ENCODE peak calls at places on chromosomes 5 and 9, in six cellular contexts. M, Y, X, T, K and Q are unnamed samples. For H3K36me3, the result is how much of the 10 kb centered on the place peaks cover.

GRCh38 chr9:37549527-37549926 is 26.7 kb downstream of the FBXO10 start:
- DNase-seq in M (no peak), Y (no peak), K (no peak), X (no peak), T (no peak), Q (no peak)

GRCh38 chr9:134315716-134316443 is 10.4 kb upstream of the RXRA start:
- DNase-seq in T (no peak), Y (no peak), M (no peak), X (peak), K (no peak), Q (no peak)

GRCh38 chr9:27377147-27377807 is 80.3 kb upstream of the EQTN start:
- DNase-seq in K (no peak), M (no peak), Y (peak), X (no peak), T (no peak), Q (no peak)

GRCh38 chr5:133041910-133042309 is 9.9 kb upstream of the HSPA4 start:
- DNase-seq in Y (peak), X (no peak), K (no peak), M (no peak), T (peak), Q (peak)

GRCh38 chr5:10828241-10828640 is 67.2 kb upstream of the DAP start:
- DNase-seq in M (no peak), X (no peak), T (no peak), K (no peak), Y (peak), Q (peak)

GRCh38 chr5:60972225-60972624 is 27.2 kb downstream of the NDUFAF2 start:
- DNase-seq in Y (no peak), K (no peak), T (no peak), M (no peak), X (no peak), Q (no peak)

GRCh38 chr5:138033916-138034315 is 1.0 kb upstream of the FAM13B start:
- DNase-seq in X (no peak), T (no peak), K (no peak), Y (peak), M (no peak), Q (peak)

GRCh38 chr9:86303316-86303975 is 21.1 kb upstream of the ISCA1 start:
- DNase-seq in Y (peak), X (no peak), K (no peak), M (no peak), T (peak), Q (no peak)

GRCh38 chr9:36963356-36963755 is 70.7 kb downstream of the PAX5 start:
- DNase-seq in K (no peak), M (no peak), Y (no peak), X (no peak), T (no peak), Q (no peak)

GRCh38 chr5:159897786-159898393 is 18.4 kb upstream of the ADRA1B start:
- DNase-seq in T (no peak), K (peak), Y (no peak), X (no peak), M (no peak), Q (no peak)

GRCh38 chr5:10789021-10789420 is 28.0 kb upstream of the DAP start:
- DNase-seq in T (no peak), K (no peak), Y (peak), X (no peak), M (peak), Q (peak)

GRCh38 chr5:32506809-32507208 is 62.3 kb upstream of the ZFR start:
- DNase-seq in K (no peak), Y (peak), T (no peak), X (no peak), M (no peak), Q (no peak)

GRCh38 chr5:177491429-177491945 is 5.9 kb downstream of the PDLIM7 start:
- DNase-seq in K (no peak), T (peak), X (peak), M (no peak), Y (peak), Q (no peak)

GRCh38 chr5:175133185-175133584 is 310.8 kb downstream of the DRD1 start:
- DNase-seq in T (peak), Y (no peak), M (no peak), K (no peak), X (no peak), Q (no peak)

GRCh38 chr5:143653256-143653655 is 158.7 kb upstream of the HMHB1 start:
- DNase-seq in T (no peak), Y (peak), K (no peak), X (no peak), M (no peak), Q (no peak)

GRCh38 chr5:159901308-159901707 is 15.0 kb upstream of the ADRA1B start:
- DNase-seq in K (no peak), Y (no peak), T (no peak), X (no peak), M (no peak), Q (no peak)

GRCh38 chr9:130128782-130129424 is 43.3 kb upstream of the NCS1 start:
- DNase-seq in M (peak), X (peak), K (peak), T (no peak), Y (peak), Q (peak)

GRCh38 chr5:177303121-177303924 is at the start of the genes PRELID1 and RAB24:
- DNase-seq in T (peak), X (peak), K (peak), M (peak), Y (peak), Q (peak)

GRCh38 chr5:176803943-176804498 is 6.3 kb upstream of the UNC5A start:
- DNase-seq in K (no peak), X (no peak), Y (peak), T (peak), M (no peak), Q (peak)

GRCh38 chr9:129307227-129307970 is 129.3 kb upstream of the IER5L start:
- DNase-seq in Y (no peak), M (no peak), T (no peak), K (no peak), X (peak), Q (no peak)

GRCh38 chr5:119339965-119340364 is 15.9 kb upstream of the TNFAIP8 start:
- DNase-seq in T (no peak), M (no peak), K (no peak), Y (no peak), X (no peak), Q (no peak)

GRCh38 chr9:94498801-94499454 is 56.0 kb upstream of the PCAT7 start:
- DNase-seq in M (no peak), X (no peak), T (no peak), Y (no peak), K (no peak), Q (no peak)

GRCh38 chr9:18767141-18767540 is 265.9 kb downstream of the SAXO1 start:
- DNase-seq in T (no peak), K (no peak), Y (no peak), X (no peak), M (no peak), Q (no peak)

GRCh38 chr5:175867587-175868347 is 3.6 kb upstream of the CPLX2 start:
- DNase-seq in X (no peak), T (peak), K (no peak), Y (peak), M (no peak), Q (no peak)

GRCh38 chr5:81506900-81507588 is 113.1 kb upstream of the ACOT12 start:
- DNase-seq in K (peak), M (peak), T (peak), Y (peak), X (no peak), Q (peak)

GRCh38 chr9:132250324-132251262 is 88.7 kb downstream of the NTNG2 start:
- DNase-seq in X (no peak), K (no peak), Y (no peak), T (no peak), M (no peak), Q (no peak)

GRCh38 chr9:99109522-99109921 is 4.6 kb downstream of the TGFBR1 start:
- DNase-seq in X (no peak), M (no peak), T (no peak), K (no peak), Y (no peak), Q (no peak)

GRCh38 chr9:105994970-105995369 is 300.6 kb downstream of the TMEM38B start:
- DNase-seq in X (no peak), M (no peak), K (no peak), T (no peak), Y (peak), Q (peak)

GRCh38 chr9:125785187-125785840 is 38.1 kb downstream of the PBX3 start:
- DNase-seq in M (no peak), K (no peak), T (no peak), Y (no peak), X (no peak), Q (peak)

GRCh38 chr9:119792242-119792641 is 423.0 kb upstream of the BRINP1 start:
- DNase-seq in T (no peak), Y (no peak), M (no peak), X (no peak), K (no peak), Q (no peak)

GRCh38 chr9:81411961-81412360 is 277.4 kb downstream of the TLE1 start:
- DNase-seq in T (no peak), X (no peak), Y (peak), M (no peak), K (no peak), Q (no peak)

GRCh38 chr5:36573441-36573840 is 33.0 kb upstream of the SLC1A3 start:
- DNase-seq in T (no peak), X (no peak), Y (peak), M (no peak), K (no peak), Q (peak)

GRCh38 chr9:76688471-76689238 is 75.6 kb upstream of the PCA3 start:
- DNase-seq in K (no peak), M (no peak), T (no peak), Y (no peak), X (no peak), Q (no peak)

GRCh38 chr9:125532812-125533594 is 174.0 kb downstream of the MAPKAP1 start:
- DNase-seq in K (no peak), X (no peak), T (no peak), M (no peak), Y (no peak), Q (no peak)

GRCh38 chr5:7762267-7762666 is 88.7 kb downstream of the CFAP90 start:
- DNase-seq in X (no peak), Y (no peak), M (no peak), K (no peak), T (peak), Q (no peak)

GRCh38 chr9:136286359-136286986 is 17.4 kb downstream of the CCDC187 start:
- DNase-seq in Y (no peak), X (peak), T (no peak), K (no peak), M (no peak), Q (no peak)

GRCh38 chr5:156991714-156992113 is 28.7 kb upstream of the TIMD4 start:
- DNase-seq in X (no peak), M (no peak), K (no peak), Y (peak), T (no peak), Q (no peak)

GRCh38 chr5:138732933-138733332 is 20.3 kb upstream of the CTNNA1 start:
- DNase-seq in T (no peak), X (no peak), Y (no peak), K (no peak), M (no peak), Q (no peak)

GRCh38 chr5:96074460-96075254 is 113.0 kb upstream of the ELL2 start:
- DNase-seq in Y (no peak), M (no peak), T (no peak), K (no peak), X (no peak), Q (no peak)

DNA sequence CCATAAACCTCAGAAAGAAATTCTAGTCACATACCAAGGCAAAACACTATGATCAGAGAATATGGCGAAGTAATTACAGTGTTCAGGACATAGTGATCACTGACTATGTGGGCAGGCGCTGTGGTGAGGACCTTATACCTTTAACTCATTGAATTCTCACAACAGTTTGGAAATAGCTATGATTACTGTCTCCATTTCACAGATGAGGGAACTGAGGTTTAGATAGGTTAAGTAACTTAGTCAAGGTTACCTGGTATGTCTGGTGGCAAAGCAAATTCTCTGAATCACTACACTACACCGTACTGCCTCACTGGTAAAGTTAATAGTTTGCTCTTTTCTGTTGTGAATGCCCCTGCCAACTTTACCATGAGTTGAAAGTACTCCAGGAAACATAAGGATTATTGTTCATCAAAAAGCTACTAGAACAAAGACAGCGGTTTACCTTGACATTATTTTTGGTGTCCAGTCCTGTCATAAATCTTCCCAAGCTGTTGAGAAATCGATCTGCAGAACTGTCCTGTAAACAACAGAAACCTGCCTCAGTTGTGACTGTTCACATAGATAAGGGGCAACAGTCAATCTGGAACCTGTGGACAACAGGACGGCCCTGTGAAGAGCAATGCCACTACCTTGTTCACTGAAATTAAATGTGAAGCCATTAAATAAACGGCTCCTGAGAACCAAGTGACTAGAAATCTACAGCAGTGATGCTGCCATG is 36.3 kb downstream of the NIPSNAP3B start:
- DNase-seq in Y (no peak), K (no peak), T (no peak), M (no peak), X (no peak), Q (no peak)
- H3K36me3 ChIP-seq in Y (under half), K (half or more), T (under half), M (half or more), X (half or more), Q (half or more)

GRCh38 chr5:76617675-76618074 is 5.5 kb downstream of the F2RL2 start:
- DNase-seq in K (no peak), M (no peak), Y (no peak), T (no peak), X (no peak), Q (peak)

GRCh38 chr5:76622973-76623596 is at the start of gene F2RL2:
- DNase-seq in K (peak), M (no peak), T (peak), X (no peak), Y (peak), Q (peak)

GRCh38 chr5:76620166-76620565 is 3.0 kb downstream of the F2RL2 start:
- DNase-seq in M (no peak), Y (no peak), T (no peak), X (no peak), K (no peak), Q (no peak)

GRCh38 chr5:76625087-76625860 is 2.1 kb upstream of the F2RL2 start:
- DNase-seq in K (no peak), Y (no peak), M (no peak), X (no peak), T (no peak), Q (no peak)

GRCh38 chr5:76622076-76622475 is 1.1 kb downstream of the F2RL2 start:
- DNase-seq in K (no peak), Y (no peak), M (no peak), T (no peak), X (no peak), Q (no peak)
- H3K4me3 ChIP-seq in K (no peak), Y (no peak), M (no peak), T (no peak), X (no peak), Q (peak)

DNA sequence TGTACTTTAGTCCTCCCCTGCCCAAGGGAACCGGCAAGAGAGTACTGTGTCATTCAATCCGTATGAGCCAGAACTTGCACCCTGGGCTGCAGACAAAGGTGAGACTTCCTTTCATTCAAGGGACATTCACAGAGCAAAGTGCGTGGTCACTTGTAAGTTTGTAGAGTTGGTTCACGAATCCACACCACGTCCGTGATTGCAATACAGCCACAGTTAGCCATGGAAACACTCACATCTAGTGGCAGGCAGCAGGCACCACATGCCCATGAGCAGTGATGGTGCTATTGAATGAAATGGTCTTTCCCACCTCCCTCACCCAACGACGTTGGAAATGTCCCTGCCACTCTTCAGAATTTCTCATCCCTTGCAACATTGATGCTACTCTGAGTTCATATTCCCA is 72.6 kb downstream of the SYK start:
- DNase-seq in K (no peak), X (no peak), M (no peak), Y (no peak), T (no peak), Q (no peak)
- TF ChIP-seq CTCF in K (no peak), X (no peak), M (no peak), Y (no peak), T (no peak), Q (no peak)

DNA sequence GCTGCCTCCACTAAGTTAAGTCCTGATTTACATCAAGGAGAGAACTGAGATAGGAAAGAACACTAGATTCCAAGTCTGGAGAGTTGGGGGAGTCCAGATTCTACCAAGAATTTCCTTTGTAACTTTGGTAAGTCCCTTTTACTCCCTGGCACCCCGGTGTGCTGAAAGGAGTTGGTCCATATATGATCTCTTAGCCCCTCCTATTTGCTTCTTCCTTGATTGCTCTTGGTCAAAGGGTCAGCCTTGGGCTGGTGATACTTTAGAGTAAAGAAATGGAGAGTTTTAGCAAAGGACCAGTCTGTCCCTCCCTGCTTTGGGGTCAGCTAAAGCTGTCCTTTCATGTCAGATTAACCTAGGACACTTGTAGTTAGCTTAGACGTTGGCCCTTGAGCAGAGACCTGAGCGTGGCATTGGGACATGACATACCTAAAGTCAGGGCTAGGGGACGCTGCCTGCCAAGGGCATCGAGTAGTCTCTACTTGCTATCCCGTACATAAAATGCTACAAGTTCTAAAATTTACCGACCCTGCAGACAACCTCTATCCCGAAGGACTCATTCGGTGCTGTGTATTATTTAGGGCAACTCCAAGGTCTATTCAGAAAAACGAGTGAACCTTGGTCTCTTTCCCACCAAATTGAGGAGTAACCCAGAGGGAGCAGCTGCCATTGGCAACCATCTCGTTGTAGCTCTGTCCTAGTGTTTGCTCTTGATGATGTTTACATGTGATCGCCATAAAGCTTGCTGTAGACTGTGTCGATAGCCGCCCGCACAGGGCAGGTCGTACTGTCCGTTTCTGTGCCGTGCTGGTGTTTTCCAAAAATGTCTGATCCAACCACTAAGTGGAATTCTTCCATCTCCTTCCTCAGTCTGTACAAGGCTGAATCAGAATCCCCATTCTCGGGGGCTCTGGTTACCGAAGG is 94.3 kb downstream of the PDE6A start:
- DNase-seq in M (no peak), T (peak), Y (no peak), K (no peak), X (no peak), Q (no peak)
- H3K36me3 ChIP-seq in M (half or more), T (under half), Y (under half), K (half or more), X (under half), Q (under half)

DNA sequence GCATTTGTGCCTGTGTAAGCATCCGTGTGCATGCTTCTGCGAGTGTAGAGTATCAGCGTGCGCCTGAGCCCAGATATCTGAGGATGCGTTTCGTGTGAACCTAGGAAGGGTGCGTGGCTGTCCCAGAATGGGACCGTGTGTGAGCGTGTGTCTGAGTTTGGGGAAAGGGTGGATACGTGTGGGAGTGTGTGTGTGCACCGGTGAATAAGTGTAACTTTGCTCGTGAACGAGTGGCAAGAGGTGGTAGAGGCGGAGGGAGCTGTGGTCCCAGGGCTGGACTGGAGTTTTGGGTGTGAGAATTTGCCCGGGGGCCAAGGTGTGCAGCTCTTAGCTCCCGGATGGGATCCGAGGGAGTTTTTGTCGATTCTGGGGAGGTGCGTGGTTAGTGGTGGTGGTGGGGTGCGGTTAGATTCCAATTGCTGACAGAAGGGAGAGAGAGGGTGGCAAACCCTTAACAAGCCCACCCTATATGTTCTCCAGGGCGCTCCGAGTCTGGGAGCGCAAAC is 687 bp upstream of the COL27A1 start:
- DNase-seq in Y (no peak), T (no peak), X (no peak), M (no peak), K (no peak), Q (no peak)
- H3K4me3 ChIP-seq in Y (peak), T (peak), X (peak), M (peak), K (peak), Q (peak)